ENCODE peak calls at places on chromosomes 2 and 18, in nine cellular contexts. Q is MM.1S, A is OCI-LY7, B is PC-3, D is SK-N-SH, Y is HCT116, K is neural progenitor cell, E is GM23338, F is hepatocyte. O is an unnamed sample.

GRCh38 chr2:551621-552020 is 125.6 kb downstream of the TMEM18 start:
- DNase-seq in E (no peak), D (peak), Q (no peak), A (no peak), B (no peak), K (peak), F (no peak), Y (no peak), O (no peak)

GRCh38 chr2:68594674-68595492 is 48.5 kb upstream of the PROKR1 start:
- DNase-seq in Y (peak), A (peak), Q (peak), D (peak), E (peak), K (peak), F (peak), B (peak), O (peak)

GRCh38 chr2:240983996-240984498 is 14.4 kb upstream of the SNED1 start:
- DNase-seq in F (no peak), Q (no peak), D (no peak), Y (no peak), B (no peak), E (no peak), K (no peak), A (no peak), O (no peak)

GRCh38 chr18:59096098-59096779 is 43.4 kb upstream of the SEC11C start:
- DNase-seq in Y (no peak), A (no peak), K (peak), F (no peak), D (peak), B (no peak), Q (no peak), E (peak), O (no peak)

GRCh38 chr2:211822686-211823335 is 715.8 kb downstream of the ERBB4 start:
- DNase-seq in Y (no peak), E (no peak), D (no peak), F (no peak), B (peak), K (no peak), Q (no peak), A (no peak), O (no peak)

GRCh38 chr2:174717273-174717672 is 47.0 kb downstream of the CHRNA1 start:
- DNase-seq in A (no peak), Y (no peak), K (no peak), Q (peak), B (no peak), E (no peak), D (no peak), F (no peak), O (peak)

GRCh38 chr2:62199392-62200125 is 3.6 kb downstream of the B3GNT2 start:
- DNase-seq in F (no peak), E (no peak), D (no peak), Q (no peak), B (no peak), K (no peak), Y (no peak), A (no peak), O (peak)

GRCh38 chr18:45569566-45569965 is 45.7 kb upstream of the SLC14A2 start:
- DNase-seq in D (no peak), F (no peak), Y (no peak), Q (no peak), K (no peak), A (no peak), B (no peak), E (no peak), O (no peak)

GRCh38 chr2:14866953-14867352 is 234.4 kb downstream of the LRATD1 start:
- DNase-seq in Q (no peak), F (no peak), Y (no peak), K (no peak), D (no peak), B (peak), E (no peak), A (no peak), O (no peak)

GRCh38 chr2:219109468-219109867 is 48.7 kb upstream of the IHH start:
- DNase-seq in Q (no peak), B (no peak), A (no peak), Y (no peak), D (no peak), K (peak), F (peak), E (peak), O (no peak)

GRCh38 chr2:73283545-73284295 is 558 bp downstream of the FBXO41 start:
- DNase-seq in E (peak), D (no peak), Y (no peak), A (peak), B (no peak), F (no peak), K (peak), Q (peak), O (no peak)

GRCh38 chr2:146124741-146125140 is 1604.8 kb upstream of the ZEB2 start:
- DNase-seq in D (no peak), K (no peak), E (no peak), F (peak), A (no peak), Q (no peak), Y (no peak), B (peak), O (peak)

GRCh38 chr2:232018191-232018590 is 56.7 kb downstream of the DIS3L2 start:
- DNase-seq in Y (no peak), E (no peak), Q (no peak), A (no peak), F (no peak), K (no peak), B (no peak), D (no peak), O (no peak)

GRCh38 chr2:183078163-183078466 is 432 bp upstream of the DUSP19 start:
- DNase-seq in F (peak), K (no peak), Y (no peak), A (peak), B (no peak), D (peak), Q (no peak), E (peak), O (no peak)

GRCh38 chr18:40855661-40856060 is 1099.4 kb upstream of the PIK3C3 start:
- DNase-seq in Q (no peak), K (no peak), Y (no peak), F (no peak), B (no peak), E (no peak), D (no peak), A (no peak), O (no peak)

GRCh38 chr2:109182426-109182825 is 53.4 kb downstream of the SH3RF3 start:
- DNase-seq in Q (no peak), D (no peak), A (no peak), Y (no peak), F (no peak), K (no peak), E (no peak), B (peak), O (peak)

GRCh38 chr2:202172439-202173191 is 65.8 kb downstream of the SUMO1 start:
- DNase-seq in B (no peak), A (no peak), Q (peak), K (no peak), F (no peak), Y (no peak), D (no peak), E (no peak), O (no peak)

GRCh38 chr2:8502316-8502715 is 179.5 kb upstream of the ID2 start:
- DNase-seq in F (no peak), E (no peak), K (no peak), A (no peak), Q (no peak), D (no peak), B (peak), Y (no peak), O (no peak)

GRCh38 chr18:24862225-24862893 is 401.9 kb downstream of the HRH4 start:
- DNase-seq in D (no peak), A (no peak), B (no peak), Y (no peak), E (peak), Q (no peak), F (no peak), K (peak), O (no peak)

GRCh38 chr18:24860978-24861680 is 400.7 kb downstream of the HRH4 start:
- DNase-seq in B (no peak), E (no peak), A (no peak), D (no peak), K (no peak), Q (no peak), F (no peak), Y (no peak), O (no peak)
- TF ChIP-seq EZH2phosphoT487 in B (no peak), E (no peak), A (no peak), D (no peak), K (no peak), Q (no peak), F (no peak), Y (no peak), O (no peak)

DNA sequence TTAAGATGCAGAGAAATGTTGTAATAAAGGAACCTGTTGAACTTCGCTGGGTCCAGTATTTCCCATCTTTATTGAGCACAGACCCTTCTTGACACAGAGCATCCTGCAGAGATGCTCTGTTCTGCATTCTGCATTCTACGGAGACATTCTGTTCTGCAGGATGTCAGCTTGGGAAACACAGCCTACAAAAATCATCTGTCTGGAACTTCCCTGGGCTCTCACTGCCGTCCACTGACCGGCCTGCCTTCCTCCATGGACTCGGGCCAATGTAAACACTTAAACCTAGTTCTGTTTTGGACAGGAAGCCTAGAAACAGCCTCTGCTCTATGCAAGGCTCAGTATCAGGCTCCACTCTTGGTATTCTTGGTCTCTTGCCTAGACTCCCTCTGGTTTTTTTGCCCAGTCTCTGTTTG is 90.0 kb upstream of the PPP1CB start:
- DNase-seq in E (no peak), B (peak), K (no peak), F (peak), A (no peak), Y (no peak), Q (no peak), D (peak), O (peak)
- TF ChIP-seq EZH2phosphoT487 in E (no peak), B (no peak), K (no peak), F (no peak), A (no peak), Y (no peak), Q (no peak), D (no peak), O (no peak)

GRCh38 chr2:55616509-55617159 is 788 bp downstream of the PPP4R3B start:
- DNase-seq in A (peak), K (peak), D (peak), E (peak), B (peak), Q (peak), Y (no peak), F (peak), O (peak)

GRCh38 chr2:55620123-55620779 is 2.8 kb upstream of the PPP4R3B start:
- DNase-seq in A (peak), B (peak), F (no peak), Q (peak), E (peak), K (peak), D (peak), Y (no peak), O (peak)

GRCh38 chr2:55618649-55619055 is 1.2 kb upstream of the PPP4R3B start:
- DNase-seq in Y (peak), K (peak), B (peak), D (peak), A (peak), E (peak), Q (peak), F (peak), O (peak)

GRCh38 chr2:55617160-55618024 is at the start of gene PPP4R3B:
- DNase-seq in A (peak), Y (peak), Q (peak), K (peak), F (peak), B (peak), D (peak), E (peak), O (peak)

GRCh38 chr2:55618025-55618648 is 715 bp upstream of the PPP4R3B start:
- DNase-seq in K (peak), E (no peak), F (no peak), Q (peak), D (peak), B (peak), A (peak), Y (no peak), O (peak)
- TF ChIP-seq EZH2phosphoT487 in K (no peak), E (no peak), F (no peak), Q (no peak), D (no peak), B (no peak), A (no peak), Y (no peak), O (no peak)

GRCh38 chr2:157672129-157672528 is 43.5 kb upstream of the ACVR1C start:
- DNase-seq in K (no peak), F (no peak), E (no peak), B (peak), D (no peak), A (no peak), Y (no peak), Q (no peak), O (no peak)
- TF ChIP-seq EZH2phosphoT487 in K (no peak), F (no peak), E (no peak), B (no peak), D (no peak), A (no peak), Y (no peak), Q (no peak), O (no peak)

GRCh38 chr2:3683748-3684454 is 19.5 kb upstream of the DCDC2C start:
- DNase-seq in F (no peak), D (no peak), A (no peak), K (no peak), E (no peak), B (peak), Q (no peak), Y (no peak), O (peak)
- TF ChIP-seq EZH2phosphoT487 in F (no peak), D (no peak), A (no peak), K (no peak), E (no peak), B (no peak), Q (no peak), Y (no peak), O (no peak)

GRCh38 chr2:7034313-7034712 is 117.1 kb downstream of the RNF144A start:
- DNase-seq in Y (no peak), F (peak), A (no peak), Q (no peak), E (peak), B (peak), K (peak), D (peak), O (peak)
- TF ChIP-seq EZH2phosphoT487 in Y (no peak), F (no peak), A (no peak), Q (no peak), E (no peak), B (no peak), K (no peak), D (no peak), O (no peak)

GRCh38 chr18:25810736-25811135 is 279.7 kb downstream of the SS18 start:
- DNase-seq in D (no peak), F (no peak), Q (no peak), A (no peak), K (no peak), B (no peak), E (no peak), Y (no peak), O (no peak)

GRCh38 chr18:25805323-25805722 is 285.1 kb downstream of the SS18 start:
- DNase-seq in D (no peak), K (no peak), F (peak), A (no peak), E (no peak), Q (no peak), Y (no peak), B (no peak), O (peak)

DNA sequence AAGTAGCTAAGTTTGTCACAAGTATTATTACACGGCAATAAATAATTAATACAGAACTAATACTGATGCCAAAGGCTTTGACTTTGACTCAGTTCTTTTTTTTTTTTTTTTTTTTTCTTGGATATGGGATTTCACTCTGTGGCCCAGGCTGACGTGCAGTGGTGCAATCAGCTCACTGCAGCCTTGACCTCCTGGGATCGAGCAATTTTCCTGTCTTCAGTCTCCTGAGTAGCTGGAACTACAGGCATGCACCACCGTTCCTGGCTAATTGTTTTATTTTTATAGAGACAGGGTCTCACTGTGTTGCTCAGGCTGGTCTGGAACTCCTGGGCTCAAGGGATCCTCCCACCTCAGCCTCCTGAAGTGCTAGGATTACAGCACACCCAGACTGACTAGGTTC is 284.5 kb downstream of the SS18 start:
- DNase-seq in Y (no peak), B (no peak), K (no peak), D (no peak), A (no peak), F (no peak), Q (no peak), E (no peak), O (peak)
- TF ChIP-seq EZH2phosphoT487 in Y (no peak), B (no peak), K (no peak), D (no peak), A (no peak), F (no peak), Q (no peak), E (no peak), O (no peak)

GRCh38 chr2:208584387-208584965 is 177.9 kb downstream of the PTH2R start:
- DNase-seq in D (no peak), E (no peak), Q (no peak), A (no peak), K (peak), Y (no peak), B (no peak), F (no peak), O (no peak)
- TF ChIP-seq EZH2phosphoT487 in D (no peak), E (no peak), Q (no peak), A (no peak), K (no peak), Y (no peak), B (no peak), F (no peak), O (no peak)

GRCh38 chr2:41966431-41966893 is 81.4 kb upstream of the PKDCC start:
- DNase-seq in Q (no peak), B (peak), Y (no peak), K (no peak), E (no peak), D (no peak), A (no peak), F (peak), O (peak)
- TF ChIP-seq EZH2phosphoT487 in Q (no peak), B (no peak), Y (no peak), K (no peak), E (no peak), D (no peak), A (no peak), F (no peak), O (peak)